ENCODE peak calls at places on chromosome 9, in four cellular contexts. V is HEK293T, C is HepG2, M is GM12878. F is an unnamed sample.

GRCh38 chr9:97854696-97855485 is 1.9 kb downstream of the FOXE1 start:
- DNase-seq in C (no peak), M (no peak), V (no peak), F (no peak)

GRCh38 chr9:37001461-37001860 is 32.6 kb downstream of the PAX5 start:
- DNase-seq in C (no peak), M (no peak), V (no peak), F (no peak)

GRCh38 chr9:82252116-82252515 is 263.5 kb downstream of the SPATA31D1 start:
- DNase-seq in M (no peak), C (no peak), V (no peak), F (no peak)

GRCh38 chr9:96603305-96604004 is 16.2 kb downstream of the CDC14B start:
- DNase-seq in C (no peak), V (no peak), M (no peak), F (no peak)

GRCh38 chr9:13816837-13817236 is 497.1 kb downstream of the NFIB start:
- DNase-seq in V (no peak), C (no peak), M (no peak), F (no peak)

GRCh38 chr9:125355601-125356000 is 94.0 kb downstream of the GAPVD1 start:
- DNase-seq in C (no peak), M (no peak), V (no peak), F (no peak)

GRCh38 chr9:122134822-122135528 is 24.6 kb downstream of the NDUFA8 start:
- DNase-seq in M (no peak), C (no peak), V (no peak), F (peak)

GRCh38 chr9:35311891-35312639 is 150.3 kb downstream of the UNC13B start:
- DNase-seq in V (no peak), M (no peak), C (no peak), F (peak)

GRCh38 chr9:84998639-84999038 is 329.1 kb downstream of the NTRK2 start:
- DNase-seq in M (no peak), C (no peak), V (no peak), F (no peak)

GRCh38 chr9:137077010-137077747 is at the start of gene UAP1L1:
- DNase-seq in M (no peak), C (no peak), V (peak), F (peak)

GRCh38 chr9:108671794-108672193 is 184.0 kb downstream of the ACTL7B start:
- DNase-seq in V (no peak), M (no peak), C (no peak), F (no peak)

GRCh38 chr9:126459546-126459945 is 132.9 kb downstream of the MVB12B start:
- DNase-seq in M (no peak), V (no peak), C (no peak), F (no peak)

GRCh38 chr9:114110180-114110579 is 11.1 kb upstream of the KIF12 start:
- DNase-seq in M (no peak), V (no peak), C (peak), F (no peak)

GRCh38 chr9:7228786-7229185 is 471.0 kb downstream of the KDM4C start:
- DNase-seq in C (no peak), V (no peak), M (no peak), F (no peak)

GRCh38 chr9:91273853-91274552 is 87.7 kb downstream of the AUH start:
- DNase-seq in C (peak), M (no peak), V (no peak), F (peak)

GRCh38 chr9:133353548-133353947 is 2.7 kb downstream of the SURF1 start:
- DNase-seq in C (no peak), V (no peak), M (no peak), F (no peak)

GRCh38 chr9:137083418-137084004 is 3.3 kb upstream of the MAN1B1 start:
- DNase-seq in C (peak), M (peak), V (no peak), F (peak)

GRCh38 chr9:111148994-111149759 is 110.9 kb upstream of the LPAR1 start:
- DNase-seq in M (no peak), C (peak), V (no peak), F (no peak)

GRCh38 chr9:6921335-6921734 is 163.6 kb downstream of the KDM4C start:
- DNase-seq in M (no peak), C (no peak), V (no peak), F (no peak)

GRCh38 chr9:79193001-79193400 is 378.8 kb upstream of the TLE4 start:
- DNase-seq in C (no peak), V (no peak), M (no peak), F (no peak)

GRCh38 chr9:108269421-108269820 is 586.4 kb downstream of the ACTL7B start:
- DNase-seq in V (no peak), C (no peak), M (no peak), F (no peak)

GRCh38 chr9:113682297-113682771 is 193.8 kb upstream of the ZNF618 start:
- DNase-seq in M (no peak), V (peak), C (peak), F (peak)

GRCh38 chr9:129485140-129485758 is 135.7 kb downstream of the C9orf50 start:
- DNase-seq in M (no peak), C (no peak), V (no peak), F (no peak)

GRCh38 chr9:129484325-129485000 is 136.4 kb downstream of the C9orf50 start:
- DNase-seq in C (no peak), M (no peak), V (no peak), F (no peak)

GRCh38 chr9:129482521-129483466 is 138.1 kb downstream of the C9orf50 start:
- DNase-seq in C (no peak), M (no peak), V (peak), F (peak)

GRCh38 chr9:129481824-129482511 is 138.9 kb downstream of the C9orf50 start:
- DNase-seq in M (no peak), C (no peak), V (peak), F (no peak)

GRCh38 chr9:129483467-129484324 is 137.2 kb downstream of the C9orf50 start:
- DNase-seq in M (no peak), V (peak), C (no peak), F (peak)
- TF ChIP-seq FOXK2 in M (no peak), V (no peak), C (no peak), F (no peak)

DNA sequence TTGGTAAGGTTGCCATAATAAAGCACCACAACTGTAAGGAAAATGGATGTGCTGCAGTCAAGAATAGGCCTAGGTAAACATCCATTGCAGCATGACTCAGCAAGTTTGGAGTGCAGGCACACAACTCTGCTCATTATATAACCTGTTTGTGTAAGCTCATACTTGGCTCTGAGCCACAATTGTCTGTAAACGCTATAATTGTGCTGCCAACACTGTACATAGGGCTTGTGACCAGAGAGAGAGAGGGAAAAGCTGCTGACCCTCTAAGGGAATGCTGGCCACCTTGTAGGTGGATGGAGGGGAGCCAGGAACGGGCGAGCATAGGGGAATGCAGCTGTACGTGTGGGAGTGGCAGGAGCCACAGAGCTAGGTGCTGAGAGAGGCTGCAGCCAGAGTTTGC is 2186.5 kb upstream of the ACO1 start:
- DNase-seq in M (no peak), V (no peak), C (peak), F (no peak)
- TF ChIP-seq FOXK2 in M (no peak), V (no peak), C (no peak), F (no peak)

DNA sequence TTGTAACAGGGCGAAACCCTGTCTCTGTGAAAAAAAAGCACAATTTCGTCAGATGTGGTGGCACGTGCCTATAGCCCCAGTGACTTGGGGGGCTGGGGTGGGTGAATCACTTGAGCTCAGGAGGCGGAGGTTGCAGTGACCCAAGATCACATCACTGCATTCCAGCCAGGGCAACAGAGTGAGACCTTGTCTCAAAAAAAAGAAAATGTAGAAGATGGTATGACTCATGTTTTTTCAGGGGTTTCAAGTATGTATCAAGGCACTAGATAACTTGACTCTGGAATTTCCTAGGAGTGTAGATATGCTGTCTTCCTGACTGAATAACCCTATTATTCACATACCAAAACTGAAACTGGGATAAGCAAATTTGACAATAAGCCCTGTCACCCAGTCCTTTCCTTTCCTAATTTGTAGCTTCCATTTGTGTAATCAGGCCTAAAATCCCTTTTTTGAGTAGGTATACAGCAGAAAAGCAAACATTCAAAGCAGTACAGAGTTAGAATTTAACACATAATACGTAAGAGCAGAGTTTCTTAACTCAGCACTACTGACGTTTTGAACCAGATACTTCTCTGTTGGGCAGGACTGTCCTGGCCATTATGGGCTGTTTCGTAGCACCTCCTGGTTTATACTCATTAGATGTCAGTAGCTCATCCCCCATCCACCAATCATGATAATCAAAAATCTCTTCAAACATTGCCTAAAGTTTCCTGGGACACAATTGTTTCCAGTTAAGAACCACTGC is 17.3 kb upstream of the ANKRD18B start:
- DNase-seq in V (no peak), M (no peak), C (peak), F (no peak)
- TF ChIP-seq FOXK2 in V (no peak), M (no peak), C (no peak), F (no peak)

GRCh38 chr9:20980713-20981481 is 50.5 kb downstream of the HACD4 start:
- DNase-seq in V (no peak), M (peak), C (no peak), F (no peak)

GRCh38 chr9:20984471-20984870 is 47.0 kb downstream of the HACD4 start:
- DNase-seq in V (no peak), C (no peak), M (no peak), F (no peak)

GRCh38 chr9:20985851-20986600 is 45.4 kb downstream of the HACD4 start:
- DNase-seq in C (no peak), V (no peak), M (no peak), F (no peak)

DNA sequence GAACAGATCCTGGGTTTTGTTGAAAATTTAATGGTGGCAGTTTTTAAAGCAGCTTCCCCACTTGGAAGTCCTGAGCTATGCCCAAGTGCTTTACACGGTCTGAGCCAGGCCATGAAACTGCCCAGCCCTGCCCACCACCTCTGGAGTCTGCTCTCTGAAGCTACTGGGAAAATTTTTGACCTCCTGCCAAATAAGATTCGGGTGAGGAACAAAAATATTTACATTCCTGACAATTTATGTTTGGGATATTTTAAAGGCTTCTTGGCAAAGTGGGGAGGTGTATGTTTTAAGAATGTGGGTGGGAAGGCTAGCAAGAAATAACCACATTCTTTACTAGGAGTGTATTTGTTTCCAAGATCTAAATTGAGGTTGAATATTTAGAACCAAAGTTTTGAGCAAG is 50.0 kb downstream of the HACD4 start:
- DNase-seq in M (no peak), V (no peak), C (no peak), F (no peak)
- TF ChIP-seq FOXK2 in M (no peak), V (no peak), C (no peak), F (no peak)

DNA sequence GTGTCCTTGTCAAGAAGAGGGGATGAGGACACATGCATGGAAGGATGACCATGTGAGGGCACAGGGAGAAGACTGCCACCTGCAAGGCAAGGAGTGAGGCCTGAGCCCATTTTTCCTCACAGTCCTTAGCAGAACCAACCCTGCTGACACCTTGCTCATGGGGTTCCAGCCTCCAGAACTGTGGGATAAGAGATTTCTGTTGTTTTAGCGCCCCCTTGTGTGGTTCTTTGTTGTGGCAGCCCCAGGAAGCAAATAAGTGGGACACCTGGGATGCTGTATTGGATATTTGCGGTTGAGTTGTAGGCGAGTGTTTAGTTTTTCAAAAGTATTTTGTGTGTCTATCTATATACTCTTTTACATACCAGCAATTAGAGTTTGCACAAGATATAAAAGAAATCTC is 206.4 kb downstream of the NXNL2 start:
- DNase-seq in M (no peak), V (peak), C (peak), F (peak)
- TF ChIP-seq FOXK2 in M (no peak), V (no peak), C (no peak), F (no peak)

GRCh38 chr9:68782546-68782945 is 77.5 kb downstream of the PIP5K1B start:
- DNase-seq in M (no peak), C (no peak), V (no peak), F (no peak)
- TF ChIP-seq FOXK2 in M (no peak), C (no peak), V (no peak), F (no peak)

F was measured in K562.